ENCODE peak calls at places on chromosomes 5 and 9, in six cellular contexts. X is MM.1S; G is kidney tubule cell; A is stimulated activated CD4-positive, alpha-beta T cell treated with anti-CD3 and anti-CD28 coated beads, Interleukin-4, amount 100 ng/mL, for 24 hours; Z is T-helper 17 cell; K is uterus. S is an unnamed sample.

GRCh38 chr5:17395516-17395915 is 102.5 kb upstream of the TAF11L2 start:
- DNase-seq in X (no peak), G (no peak), A (no peak), Z (no peak), K (no peak), S (no peak)

GRCh38 chr5:151078490-151079262 is 2.2 kb downstream of the TNIP1 start:
- DNase-seq in X (no peak), G (peak), A (peak), Z (peak), K (no peak), S (no peak)

GRCh38 chr5:14928661-14929060 is 57.1 kb upstream of the ANKH start:
- DNase-seq in X (no peak), G (no peak), A (no peak), Z (no peak), K (no peak), S (no peak)

GRCh38 chr9:36151306-36152210 is 15.0 kb downstream of the GLIPR2 start:
- DNase-seq in X (peak), G (peak), A (peak), Z (peak), K (no peak), S (peak)

GRCh38 chr5:172559004-172559932 is 81.8 kb upstream of the NEURL1B start:
- DNase-seq in X (no peak), G (peak), A (no peak), Z (no peak), K (peak), S (peak)

GRCh38 chr5:143771229-143772001 is 40.5 kb upstream of the HMHB1 start:
- DNase-seq in X (no peak), G (no peak), A (no peak), Z (no peak), K (no peak), S (no peak)

GRCh38 chr9:138022121-138022741 is 144.6 kb downstream of the CACNA1B start:
- DNase-seq in X (peak), G (peak), A (no peak), Z (no peak), K (no peak), S (peak)

GRCh38 chr5:34599471-34600117 is 56.5 kb upstream of the RAI14 start:
- DNase-seq in X (no peak), G (no peak), A (no peak), Z (no peak), K (no peak), S (no peak)

GRCh38 chr9:133690111-133690561 is 48.0 kb downstream of the SARDH start:
- DNase-seq in X (no peak), G (peak), A (no peak), Z (no peak), K (no peak), S (peak)

GRCh38 chr5:33043598-33043997 is 332.5 kb downstream of the NPR3 start:
- DNase-seq in X (no peak), G (peak), A (no peak), Z (no peak), K (no peak), S (no peak)

S was measured in left lung.